ENCODE peak calls at places on chromosome X, in four cellular contexts. J is IMR-90; K is naive thymus-derived CD8-positive, alpha-beta T cell; A is germinal center. Y is an unnamed sample.

GRCh38 chrX:152912121-152912520 is 14.3 kb downstream of the ZNF185 start:
- DNase-seq in J (no peak), K (no peak), A (peak; percentile 63), Y (no peak)

GRCh38 chrX:12162420-12162819 is 24.1 kb downstream of the FRMPD4 start:
- DNase-seq in J (peak; percentile 61), K (no peak), A (no peak), Y (no peak)

GRCh38 chrX:123833387-123833786 is 26.5 kb upstream of the XIAP start:
- DNase-seq in J (peak; percentile 39), K (peak; percentile 59), A (peak; percentile 57), Y (peak; percentile 30)

GRCh38 chrX:129754266-129755024 is 15.7 kb downstream of the XPNPEP2 start:
- DNase-seq in J (no peak), K (no peak), A (no peak), Y (no peak)

GRCh38 chrX:16869393-16870094 is 618 bp downstream of the RBBP7 start:
- DNase-seq in J (peak; percentile 18), K (peak; percentile 50), A (peak; percentile 30), Y (no peak)

GRCh38 chrX:115333446-115333845 is 43.9 kb downstream of the LUZP4 start:
- DNase-seq in J (peak; percentile 7), K (no peak), A (no peak), Y (peak; percentile 16)

GRCh38 chrX:42229533-42229932 is 306.2 kb upstream of the CASK start:
- DNase-seq in J (no peak), K (no peak), A (no peak), Y (no peak)

GRCh38 chrX:97238632-97239031 is 354.9 kb downstream of the RPA4 start:
- DNase-seq in J (peak; percentile 55), K (no peak), A (no peak), Y (peak; percentile 26)

GRCh38 chrX:357693-358471 is 28.8 kb downstream of the PPP2R3B start:
- DNase-seq in J (peak; percentile 60), K (peak; percentile 71), A (no peak), Y (peak; percentile 40)

GRCh38 chrX:137166591-137166990 is 132.8 kb upstream of the GPR101 start:
- DNase-seq in J (no peak), K (no peak), A (no peak), Y (no peak)

GRCh38 chrX:38868941-38869378 is 67.7 kb downstream of the MID1IP1 start:
- DNase-seq in J (peak; percentile 75), K (no peak), A (no peak), Y (peak; percentile 75)

GRCh38 chrX:39525758-39526157 is 572.0 kb downstream of the BCOR start:
- DNase-seq in J (no peak), K (no peak), A (no peak), Y (no peak)

GRCh38 chrX:129793604-129794191 is 13.9 kb downstream of the SASH3 start:
- DNase-seq in J (no peak), K (no peak), A (no peak), Y (no peak)

GRCh38 chrX:106959897-106960296 is 39.7 kb downstream of the CLDN2 start:
- DNase-seq in J (peak; percentile 33), K (no peak), A (no peak), Y (peak; percentile 31)

GRCh38 chrX:110316351-110317078 is 1.4 kb downstream of the AMMECR1 start:
- DNase-seq in J (no peak), K (no peak), A (no peak), Y (no peak)

GRCh38 chrX:2485460-2485753 is 15.4 kb downstream of the DHRSX start:
- DNase-seq in J (peak; percentile 14), K (no peak), A (no peak), Y (no peak)

Y was measured in brain microvascular endothelial cell.